ENCODE peak calls at places on chromosomes 7 and 10, in seven cellular contexts. E, T, Y, J, H, I and B are unnamed samples.

GRCh38 chr10:13162013-13162364 is 631 bp downstream of the MCM10 start:
- DNase-seq in E (no peak), T (no peak), Y (no peak), J (no peak), H (no peak), I (peak), B (peak)

GRCh38 chr10:30581779-30582380 is 47.7 kb downstream of the LYZL2 start:
- DNase-seq in E (peak), T (no peak), Y (peak), J (peak), H (no peak), I (peak), B (no peak)

GRCh38 chr7:136062625-136063336 is 85.6 kb upstream of the MTPN start:
- DNase-seq in E (no peak), T (no peak), Y (no peak), J (no peak), H (no peak), I (no peak), B (no peak)

GRCh38 chr7:94330474-94331027 is 64.1 kb upstream of the COL1A2 start:
- DNase-seq in E (no peak), T (no peak), Y (no peak), J (no peak), H (no peak), I (no peak), B (no peak)

GRCh38 chr7:82897500-82897899 is 265.2 kb downstream of the PCLO start:
- DNase-seq in E (no peak), T (no peak), Y (no peak), J (no peak), H (no peak), I (no peak), B (no peak)

GRCh38 chr7:150941983-150942590 is 36.0 kb downstream of the KCNH2 start:
- DNase-seq in E (no peak), T (no peak), Y (peak), J (peak), H (no peak), I (no peak), B (no peak)

GRCh38 chr7:10706875-10707493 is 266.7 kb upstream of the PHF14 start:
- DNase-seq in E (no peak), T (peak), Y (no peak), J (no peak), H (no peak), I (no peak), B (no peak)

GRCh38 chr7:108059526-108059925 is 56.6 kb upstream of the LAMB1 start:
- DNase-seq in E (no peak), T (no peak), Y (no peak), J (peak), H (no peak), I (no peak), B (no peak)

GRCh38 chr10:11864727-11865126 is 41.6 kb downstream of the PROSER2 start:
- DNase-seq in E (no peak), T (no peak), Y (no peak), J (no peak), H (no peak), I (no peak), B (no peak)

GRCh38 chr7:132083126-132084123 is 492.8 kb downstream of the PLXNA4 start:
- DNase-seq in E (no peak), T (no peak), Y (no peak), J (no peak), H (no peak), I (no peak), B (no peak)

GRCh38 chr7:44283381-44284211 is 41.8 kb downstream of the CAMK2B start:
- DNase-seq in E (no peak), T (no peak), Y (no peak), J (no peak), H (peak), I (no peak), B (no peak)

GRCh38 chr7:131370523-131370968 is 42.9 kb downstream of the MKLN1 start:
- DNase-seq in E (no peak), T (peak), Y (peak), J (peak), H (no peak), I (no peak), B (no peak)

GRCh38 chr7:91869661-91870060 is 10.8 kb downstream of the MTERF1 start:
- DNase-seq in E (peak), T (no peak), Y (no peak), J (no peak), H (no peak), I (no peak), B (no peak)

GRCh38 chr7:43362652-43363428 is 220.1 kb upstream of the STK17A start:
- DNase-seq in E (peak), T (no peak), Y (no peak), J (peak), H (no peak), I (no peak), B (no peak)

GRCh38 chr10:122245897-122246296 is 25.2 kb upstream of the BTBD16 start:
- DNase-seq in E (no peak), T (no peak), Y (no peak), J (no peak), H (peak), I (no peak), B (no peak)

GRCh38 chr10:99393036-99393435 is 37.4 kb downstream of the GOT1 start:
- DNase-seq in E (no peak), T (no peak), Y (no peak), J (no peak), H (no peak), I (no peak), B (no peak)

GRCh38 chr10:4427524-4427923 is 398.5 kb upstream of the AKR1E2 start:
- DNase-seq in E (no peak), T (no peak), Y (no peak), J (no peak), H (no peak), I (no peak), B (no peak)

GRCh38 chr10:79413196-79413595 is 32.2 kb downstream of the ZCCHC24 start:
- DNase-seq in E (no peak), T (peak), Y (no peak), J (peak), H (peak), I (no peak), B (peak)

GRCh38 chr7:108094375-108094774 is 35.8 kb downstream of the LAMB4 start:
- DNase-seq in E (no peak), T (no peak), Y (no peak), J (peak), H (no peak), I (no peak), B (no peak)

GRCh38 chr10:29807407-29807806 is 172.6 kb upstream of the SVIL start:
- DNase-seq in E (peak), T (no peak), Y (no peak), J (peak), H (no peak), I (no peak), B (no peak)

GRCh38 chr7:78794101-78794500 is 659.4 kb downstream of the MAGI2 start:
- DNase-seq in E (no peak), T (no peak), Y (no peak), J (no peak), H (no peak), I (no peak), B (no peak)

GRCh38 chr7:135923700-135924261 is 53.4 kb downstream of the MTPN start:
- DNase-seq in E (peak), T (no peak), Y (no peak), J (peak), H (no peak), I (no peak), B (no peak)

GRCh38 chr10:75071164-75071489 is 40.3 kb upstream of the SAMD8 start:
- DNase-seq in E (no peak), T (no peak), Y (no peak), J (peak), H (no peak), I (no peak), B (no peak)

GRCh38 chr10:131946321-131946751 is 35.4 kb downstream of the BNIP3 start:
- DNase-seq in E (peak), T (no peak), Y (no peak), J (peak), H (no peak), I (no peak), B (no peak)

GRCh38 chr10:93481931-93482834 is at the start of gene MYOF:
- DNase-seq in E (peak), T (peak), Y (peak), J (peak), H (peak), I (peak), B (peak)

GRCh38 chr7:48183370-48183743 is 12.1 kb downstream of the ABCA13 start:
- DNase-seq in E (no peak), T (no peak), Y (no peak), J (no peak), H (no peak), I (no peak), B (no peak)

GRCh38 chr7:36387437-36388345 is 2.0 kb upstream of the ANLN start:
- DNase-seq in E (peak), T (no peak), Y (no peak), J (no peak), H (no peak), I (no peak), B (no peak)

GRCh38 chr10:7260912-7261700 is 149.7 kb downstream of the SFMBT2 start:
- DNase-seq in E (peak), T (no peak), Y (no peak), J (peak), H (no peak), I (no peak), B (no peak)

GRCh38 chr10:110495731-110496552 is 1.8 kb upstream of the DUSP5 start:
- DNase-seq in E (peak), T (no peak), Y (peak), J (peak), H (peak), I (no peak), B (no peak)

GRCh38 chr7:114889646-114890285 is 32.1 kb upstream of the MDFIC start:
- DNase-seq in E (peak), T (peak), Y (peak), J (peak), H (no peak), I (no peak), B (peak)

GRCh38 chr10:11515596-11516418 is 95.6 kb downstream of the USP6NL start:
- DNase-seq in E (peak), T (peak), Y (peak), J (peak), H (no peak), I (no peak), B (no peak)

GRCh38 chr10:113709221-113709838 is 29.6 kb downstream of the CASP7 start:
- DNase-seq in E (peak), T (no peak), Y (no peak), J (peak), H (no peak), I (no peak), B (no peak)

GRCh38 chr10:117413928-117414618 is 38.8 kb upstream of the PDZD8 start:
- DNase-seq in E (peak), T (no peak), Y (no peak), J (peak), H (no peak), I (no peak), B (no peak)

GRCh38 chr7:116145245-116145852 is 65.0 kb upstream of the TES start:
- DNase-seq in E (no peak), T (no peak), Y (no peak), J (no peak), H (no peak), I (no peak), B (no peak)

GRCh38 chr7:20275637-20276036 is 55.1 kb upstream of the ITGB8 start:
- DNase-seq in E (no peak), T (no peak), Y (no peak), J (no peak), H (no peak), I (no peak), B (no peak)

GRCh38 chr10:90960355-90960814 is 39.5 kb upstream of the ANKRD1 start:
- DNase-seq in E (peak), T (no peak), Y (no peak), J (peak), H (no peak), I (no peak), B (no peak)

GRCh38 chr7:139682136-139683013 is 95.4 kb downstream of the HIPK2 start:
- DNase-seq in E (peak), T (no peak), Y (no peak), J (peak), H (no peak), I (no peak), B (no peak)

DNA sequence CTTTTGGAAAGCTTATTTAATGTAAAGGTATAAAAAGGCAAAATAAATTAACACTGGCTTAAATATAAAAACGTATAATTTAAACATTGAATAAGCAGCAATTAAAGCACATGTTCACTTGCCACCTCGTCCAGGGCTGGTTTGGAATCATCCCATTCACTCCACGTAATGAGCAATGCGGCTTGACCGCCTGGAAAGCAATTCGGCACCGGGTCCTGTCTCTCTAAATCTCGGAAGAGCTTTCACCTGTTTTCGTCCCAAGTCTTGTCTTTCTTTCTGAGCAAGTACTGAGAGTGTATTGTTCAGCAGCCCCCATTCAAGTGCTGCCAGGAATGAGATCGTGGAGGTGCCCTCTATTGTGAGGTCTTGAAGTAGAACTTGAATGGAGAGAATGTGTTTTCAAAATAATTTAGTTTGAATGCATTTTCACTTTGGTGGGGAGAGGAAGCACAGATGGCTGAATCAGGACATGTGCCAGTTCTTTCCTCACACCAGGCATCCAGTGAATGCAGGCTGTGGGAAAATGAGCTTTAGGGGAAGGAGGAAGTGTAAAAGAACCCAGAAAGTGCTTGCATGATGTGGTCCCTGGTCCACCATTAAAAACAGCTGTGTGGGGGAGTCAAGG is 515.2 kb downstream of the REEP3 start:
- DNase-seq in E (no peak), T (no peak), Y (no peak), J (no peak), H (no peak), I (no peak), B (no peak)
- H3K4me3 ChIP-seq in E (no peak), T (no peak), Y (no peak), J (no peak), H (no peak), I (no peak), B (no peak)

GRCh38 chr10:61064356-61064755 is 120.4 kb upstream of the RHOBTB1 start:
- DNase-seq in E (no peak), T (no peak), Y (no peak), J (no peak), H (no peak), I (no peak), B (no peak)

GRCh38 chr10:61063035-61063434 is 119.0 kb upstream of the RHOBTB1 start:
- DNase-seq in E (peak), T (no peak), Y (no peak), J (no peak), H (no peak), I (no peak), B (no peak)

GRCh38 chr10:61063911-61064310 is 119.9 kb upstream of the RHOBTB1 start:
- DNase-seq in E (no peak), T (no peak), Y (no peak), J (no peak), H (no peak), I (no peak), B (no peak)

GRCh38 chr10:61065010-61065409 is 121.0 kb upstream of the RHOBTB1 start:
- DNase-seq in E (no peak), T (no peak), Y (no peak), J (no peak), H (no peak), I (no peak), B (no peak)

GRCh38 chr10:61059636-61060035 is 115.7 kb upstream of the RHOBTB1 start:
- DNase-seq in E (no peak), T (no peak), Y (no peak), J (no peak), H (no peak), I (no peak), B (no peak)
- H3K4me3 ChIP-seq in E (no peak), T (no peak), Y (no peak), J (no peak), H (no peak), I (no peak), B (no peak)

DNA sequence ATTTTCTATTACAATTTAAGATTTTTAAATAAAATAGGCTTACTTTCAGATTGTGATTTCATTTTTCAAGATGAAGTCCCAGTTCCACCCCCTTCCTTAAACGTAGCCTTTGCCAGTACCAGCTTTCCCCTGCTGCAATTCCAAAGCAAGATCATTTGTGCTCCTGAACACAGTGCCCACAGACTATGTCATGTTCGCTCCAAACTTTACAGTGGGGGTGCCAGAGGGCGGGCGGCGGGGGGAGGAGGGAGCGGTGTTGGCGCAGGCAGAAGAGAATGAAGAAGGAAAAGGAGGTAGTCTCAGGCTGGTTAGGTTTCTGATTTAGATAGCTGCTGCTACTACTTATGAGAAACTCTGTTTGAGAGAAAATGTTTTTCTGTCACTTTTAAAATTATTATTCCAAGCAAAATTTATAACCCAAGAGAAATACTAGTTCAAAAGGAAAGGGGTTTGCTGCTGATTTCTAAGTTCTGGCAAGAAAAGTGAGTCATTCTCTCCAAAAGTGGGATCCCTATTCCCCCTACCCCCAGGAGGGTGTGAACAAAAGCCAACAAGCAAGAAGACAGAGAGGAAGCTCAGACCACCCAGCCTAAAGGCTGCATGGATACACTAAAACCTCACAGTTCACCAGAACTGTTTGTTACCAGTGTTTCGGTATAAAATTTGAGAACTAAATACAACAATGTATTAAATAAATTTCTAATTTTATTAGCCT is 109.6 kb downstream of the SRPK2 start:
- DNase-seq in E (no peak), T (no peak), Y (no peak), J (no peak), H (no peak), I (no peak), B (no peak)
- H3K4me3 ChIP-seq in E (no peak), T (no peak), Y (no peak), J (no peak), H (no peak), I (no peak), B (no peak)

GRCh38 chr10:120456626-120457430 is at the start of gene PLPP4:
- DNase-seq in E (no peak), T (no peak), Y (no peak), J (peak), H (no peak), I (peak), B (no peak)

GRCh38 chr10:120459185-120459584 is 2.2 kb downstream of the PLPP4 start:
- DNase-seq in E (no peak), T (no peak), Y (no peak), J (no peak), H (no peak), I (no peak), B (no peak)

GRCh38 chr10:120458432-120458831 is 1.4 kb downstream of the PLPP4 start:
- DNase-seq in E (no peak), T (no peak), Y (no peak), J (no peak), H (no peak), I (no peak), B (no peak)

GRCh38 chr10:120456143-120456625 is 843 bp upstream of the PLPP4 start:
- DNase-seq in E (no peak), T (no peak), Y (no peak), J (no peak), H (no peak), I (no peak), B (no peak)

GRCh38 chr10:120457431-120458172 is 575 bp downstream of the PLPP4 start:
- DNase-seq in E (no peak), T (no peak), Y (no peak), J (no peak), H (no peak), I (no peak), B (no peak)
- H3K4me3 ChIP-seq in E (peak), T (no peak), Y (no peak), J (peak), H (peak), I (peak), B (no peak)

GRCh38 chr7:90610105-90610504 is 14.0 kb downstream of the CDK14 start:
- DNase-seq in E (no peak), T (no peak), Y (no peak), J (no peak), H (no peak), I (no peak), B (no peak)
- H3K4me3 ChIP-seq in E (no peak), T (no peak), Y (no peak), J (no peak), H (no peak), I (no peak), B (no peak)

GRCh38 chr7:6257602-6258001 is 14.8 kb downstream of the CYTH3 start:
- DNase-seq in E (no peak), T (no peak), Y (no peak), J (no peak), H (no peak), I (no peak), B (no peak)

GRCh38 chr7:6256709-6257535 is 15.5 kb downstream of the CYTH3 start:
- DNase-seq in E (no peak), T (peak), Y (no peak), J (peak), H (peak), I (no peak), B (peak)

GRCh38 chr7:6252310-6252709 is 20.1 kb downstream of the CYTH3 start:
- DNase-seq in E (no peak), T (no peak), Y (no peak), J (peak), H (no peak), I (no peak), B (no peak)

GRCh38 chr7:6252748-6253147 is 19.7 kb downstream of the CYTH3 start:
- DNase-seq in E (no peak), T (no peak), Y (no peak), J (peak), H (no peak), I (no peak), B (no peak)

GRCh38 chr7:6254891-6255290 is 17.5 kb downstream of the CYTH3 start:
- DNase-seq in E (no peak), T (no peak), Y (no peak), J (no peak), H (no peak), I (no peak), B (no peak)
- H3K4me3 ChIP-seq in E (no peak), T (no peak), Y (no peak), J (no peak), H (no peak), I (no peak), B (no peak)